ENCODE peak calls at places on chromosome 21, in ten cellular contexts. K is epithelial cell of proximal tubule; L is prostate gland; W is NCI-H146; A is ACHN; F is stimulated activated naive B cell treated with anti-CD40 and anti-IgM and Interleukin-4, amounts not matched to agents 10 μg/mL and 1 μg/mL and 100 μg/mL, for 72 hours; O is GM12865; N is psoas muscle; T is erythroblast; Z is activated T-cell treated with anti-CD3 and anti-CD28 coated beads for 1 hour. D is an unnamed sample.

GRCh38 chr21:42553435-42553834 is 39.8 kb downstream of the SLC37A1 start:
- DNase-seq in W (no peak), Z (no peak), L (no peak), K (no peak), N (no peak), O (no peak), F (no peak), T (no peak), A (no peak), D (no peak)

GRCh38 chr21:36757246-36757645 is 58.3 kb downstream of the SIM2 start:
- DNase-seq in L (no peak), N (no peak), K (no peak), Z (no peak), F (no peak), T (no peak), O (no peak), W (no peak), A (no peak), D (no peak)

GRCh38 chr21:31526040-31526439 is 133.5 kb upstream of the SOD1 start:
- DNase-seq in N (no peak), Z (no peak), K (no peak), L (no peak), T (no peak), F (no peak), W (peak; percentile 21), A (no peak), O (no peak), D (no peak)

GRCh38 chr21:43864806-43865470 is at the start of gene AGPAT3:
- DNase-seq in L (no peak), Z (peak; percentile 35), T (peak; percentile 79), N (no peak), W (peak; percentile 24), K (no peak), A (no peak), O (peak; percentile 54), F (no peak), D (no peak)

GRCh38 chr21:26732442-26733221 is 112.6 kb downstream of the ADAMTS1 start:
- DNase-seq in K (no peak), O (peak; percentile 32), W (no peak), A (peak; percentile 41), N (peak; percentile 58), F (no peak), Z (peak; percentile 10), T (peak; percentile 28), L (no peak), D (no peak)

GRCh38 chr21:34912022-34912933 is 136.8 kb downstream of the RUNX1 start:
- DNase-seq in A (no peak), T (no peak), N (no peak), W (no peak), Z (no peak), L (no peak), O (peak; percentile 54), F (peak; percentile 43), K (no peak), D (no peak)

GRCh38 chr21:41752231-41752681 is 14.6 kb downstream of the RIPK4 start:
- DNase-seq in T (no peak), K (no peak), L (no peak), F (no peak), A (peak; percentile 7), N (no peak), O (no peak), W (no peak), Z (no peak), D (no peak)

GRCh38 chr21:25961042-25961441 is 209.5 kb downstream of the APP start:
- DNase-seq in L (no peak), K (no peak), N (no peak), T (no peak), F (no peak), Z (no peak), W (no peak), A (no peak), O (peak; percentile 9), D (no peak)

GRCh38 chr21:42155045-42155855 is 63.7 kb upstream of the ABCG1 start:
- DNase-seq in T (no peak), Z (no peak), L (no peak), W (no peak), A (no peak), N (no peak), F (no peak), K (no peak), O (no peak), D (no peak)

GRCh38 chr21:29181799-29182470 is 51.5 kb downstream of the MAP3K7CL start:
- DNase-seq in W (no peak), L (peak; percentile 60), Z (no peak), O (peak; percentile 67), F (no peak), T (peak; percentile 22), N (no peak), K (peak; percentile 76), A (peak; percentile 74), D (no peak)

GRCh38 chr21:44774972-44775371 is 26.6 kb downstream of the UBE2G2 start:
- DNase-seq in T (no peak), F (no peak), A (no peak), O (no peak), Z (no peak), L (no peak), N (no peak), W (no peak), K (no peak), D (no peak)

GRCh38 chr21:41460578-41461527 is 34.8 kb downstream of the MX1 start:
- DNase-seq in K (no peak), N (peak; percentile 84), A (peak; percentile 58), L (peak; percentile 80), F (peak; percentile 36), O (peak; percentile 81), W (peak; percentile 53), T (peak; percentile 49), Z (peak; percentile 52), D (peak; percentile 34)